ENCODE peak calls at places on chromosomes 4 and X, in nine cellular contexts. E is stomach, H is mammary epithelial cell, I is lower leg skin, A is AG10803, R is foreskin fibroblast, L is GM12865, U is choroid plexus epithelial cell, J is MCF 10A. S is an unnamed sample.

GRCh38 chr4:52952540-52952939 is 90.4 kb downstream of the RASL11B start:
- DNase-seq in E (no peak), H (no peak), I (no peak), A (no peak), R (no peak), L (no peak), U (no peak), J (no peak), S (no peak)

GRCh38 chr4:127525585-127525984 is 107.2 kb upstream of the INTU start:
- DNase-seq in E (no peak), H (no peak), I (no peak), A (no peak), R (no peak), L (no peak), U (no peak), J (no peak), S (no peak)

GRCh38 chr4:3563403-3563802 is 31.2 kb upstream of the LRPAP1 start:
- DNase-seq in E (no peak), H (no peak), I (peak), A (no peak), R (no peak), L (no peak), U (no peak), J (no peak), S (no peak)

GRCh38 chrX:110563276-110563675 is 204.6 kb downstream of the RTL9 start:
- DNase-seq in E (no peak), H (no peak), I (no peak), A (peak), R (peak), L (no peak), U (no peak), J (no peak), S (no peak)

GRCh38 chr4:76373919-76374552 is 46.9 kb downstream of the CCDC158 start:
- DNase-seq in E (no peak), H (peak), I (no peak), A (peak), R (peak), L (no peak), U (peak), J (peak), S (no peak)

GRCh38 chr4:68349361-68350360 is at the start of gene YTHDC1:
- DNase-seq in E (peak), H (peak), I (peak), A (peak), R (peak), L (peak), U (peak), J (peak), S (peak)

GRCh38 chrX:55710701-55711100 is 6.8 kb upstream of the RRAGB start:
- DNase-seq in E (no peak), H (peak), I (no peak), A (peak), R (peak), L (no peak), U (peak), J (peak), S (no peak)

GRCh38 chr4:38869511-38869910 is 1.9 kb downstream of the FAM114A1 start:
- DNase-seq in E (no peak), H (no peak), I (no peak), A (peak), R (peak), L (no peak), U (no peak), J (no peak), S (no peak)

GRCh38 chr4:152265149-152265621 is 270.7 kb downstream of the FBXW7 start:
- DNase-seq in E (peak), H (peak), I (no peak), A (peak), R (peak), L (no peak), U (peak), J (peak), S (no peak)

GRCh38 chr4:152255437-152255836 is 280.5 kb downstream of the FBXW7 start:
- DNase-seq in E (no peak), H (no peak), I (no peak), A (peak), R (peak), L (peak), U (peak), J (peak), S (peak)

GRCh38 chr4:95243892-95244291 is 304.9 kb downstream of the UNC5C start:
- DNase-seq in E (no peak), H (no peak), I (no peak), A (no peak), R (no peak), L (no peak), U (no peak), J (no peak), S (no peak)

GRCh38 chr4:39476181-39476873 is 17.5 kb downstream of the LIAS start:
- DNase-seq in E (no peak), H (no peak), I (no peak), A (no peak), R (peak), L (no peak), U (no peak), J (no peak), S (no peak)

GRCh38 chr4:82957045-82957444 is 53.6 kb downstream of the LIN54 start:
- DNase-seq in E (no peak), H (peak), I (no peak), A (no peak), R (no peak), L (peak), U (no peak), J (no peak), S (no peak)

GRCh38 chr4:45621926-45622325 is 501.9 kb downstream of the GABRG1 start:
- DNase-seq in E (no peak), H (peak), I (no peak), A (peak), R (no peak), L (no peak), U (peak), J (peak), S (no peak)

GRCh38 chr4:166594326-166594946 is 639.9 kb downstream of the SPOCK3 start:
- DNase-seq in E (peak), H (peak), I (no peak), A (peak), R (peak), L (peak), U (peak), J (peak), S (peak)

GRCh38 chrX:10166731-10167149 is 10.0 kb downstream of the CLCN4 start:
- DNase-seq in E (peak), H (peak), I (no peak), A (no peak), R (no peak), L (peak), U (no peak), J (no peak), S (peak)

GRCh38 chrX:81121513-81122363 is 80.0 kb downstream of the HMGN5 start:
- DNase-seq in E (peak), H (peak), I (peak), A (peak), R (peak), L (peak), U (peak), J (peak), S (peak)

GRCh38 chrX:20515841-20516461 is 249.2 kb upstream of the RPS6KA3 start:
- DNase-seq in E (no peak), H (peak), I (no peak), A (peak), R (peak), L (peak), U (peak), J (peak), S (peak)

GRCh38 chr4:188417181-188417580 is 277.9 kb downstream of the TRIML1 start:
- DNase-seq in E (no peak), H (no peak), I (no peak), A (no peak), R (no peak), L (no peak), U (no peak), J (peak), S (no peak)

GRCh38 chr4:25928956-25929336 is 14.9 kb downstream of the SMIM20 start:
- DNase-seq in E (no peak), H (no peak), I (no peak), A (peak), R (peak), L (no peak), U (peak), J (no peak), S (no peak)

GRCh38 chrX:37818031-37818430 is 29.3 kb downstream of the DYNLT3 start:
- DNase-seq in E (no peak), H (no peak), I (no peak), A (no peak), R (no peak), L (peak), U (no peak), J (no peak), S (peak)

GRCh38 chr4:89056292-89056952 is 563 bp downstream of the FAM13A start:
- DNase-seq in E (no peak), H (no peak), I (no peak), A (no peak), R (no peak), L (no peak), U (no peak), J (no peak), S (no peak)

GRCh38 chr4:3234171-3235029 is 14.6 kb upstream of the MSANTD1 start:
- DNase-seq in E (no peak), H (no peak), I (no peak), A (no peak), R (no peak), L (no peak), U (no peak), J (no peak), S (no peak)

GRCh38 chr4:20265726-20266125 is 14.0 kb downstream of the SLIT2 start:
- DNase-seq in E (no peak), H (peak), I (no peak), A (no peak), R (no peak), L (no peak), U (no peak), J (no peak), S (no peak)

GRCh38 chr4:126705271-126705670 is 927.5 kb upstream of the INTU start:
- DNase-seq in E (no peak), H (no peak), I (no peak), A (peak), R (peak), L (no peak), U (peak), J (no peak), S (no peak)

GRCh38 chr4:132860976-132861375 is 288.1 kb upstream of the PCDH10 start:
- DNase-seq in E (no peak), H (peak), I (no peak), A (no peak), R (no peak), L (no peak), U (no peak), J (no peak), S (no peak)

GRCh38 chr4:169024762-169025161 is 14.7 kb upstream of the CBR4 start:
- DNase-seq in E (no peak), H (peak), I (no peak), A (peak), R (peak), L (peak), U (peak), J (peak), S (peak)

GRCh38 chr4:115844180-115844579 is 730.8 kb upstream of the NDST4 start:
- DNase-seq in E (no peak), H (no peak), I (no peak), A (no peak), R (no peak), L (no peak), U (no peak), J (no peak), S (no peak)

GRCh38 chrX:129783176-129783776 is 3.5 kb downstream of the SASH3 start:
- DNase-seq in E (no peak), H (no peak), I (no peak), A (no peak), R (no peak), L (no peak), U (no peak), J (no peak), S (no peak)

GRCh38 chr4:152460488-152460887 is 75.4 kb downstream of the FBXW7 start:
- DNase-seq in E (no peak), H (peak), I (no peak), A (peak), R (peak), L (peak), U (peak), J (peak), S (peak)

GRCh38 chr4:68451246-68452211 is 4.3 kb downstream of the TMPRSS11E start:
- DNase-seq in E (no peak), H (peak), I (no peak), A (no peak), R (no peak), L (peak), U (no peak), J (peak), S (no peak)

GRCh38 chr4:170853422-170854021 is 763.8 kb upstream of the AADAT start:
- DNase-seq in E (peak), H (peak), I (no peak), A (peak), R (peak), L (peak), U (peak), J (peak), S (peak)

GRCh38 chr4:186737427-186737826 is 13.8 kb upstream of the FAT1 start:
- DNase-seq in E (no peak), H (no peak), I (no peak), A (no peak), R (no peak), L (no peak), U (no peak), J (no peak), S (no peak)

GRCh38 chrX:97563531-97564133 is 679.9 kb downstream of the RPA4 start:
- DNase-seq in E (peak), H (peak), I (no peak), A (peak), R (peak), L (peak), U (peak), J (no peak), S (peak)

GRCh38 chr4:84750260-84750955 is 167.5 kb downstream of the CDS1 start:
- DNase-seq in E (no peak), H (peak), I (no peak), A (peak), R (peak), L (peak), U (peak), J (peak), S (peak)
- TF ChIP-seq CTCF in E (peak), H (peak), I (no peak), A (peak), R (peak), L (peak), U (peak), J (peak), S (peak)

GRCh38 chr4:15777697-15778096 is 431 bp upstream of the CD38 start:
- DNase-seq in E (no peak), H (no peak), I (no peak), A (no peak), R (no peak), L (no peak), U (no peak), J (no peak), S (no peak)

GRCh38 chr4:15778191-15778741 is at the start of gene CD38:
- DNase-seq in E (no peak), H (no peak), I (no peak), A (no peak), R (peak), L (peak), U (peak), J (no peak), S (peak)

GRCh38 chr4:15779789-15780188 is 1.7 kb downstream of the CD38 start:
- DNase-seq in E (no peak), H (peak), I (no peak), A (no peak), R (no peak), L (no peak), U (peak), J (peak), S (no peak)

GRCh38 chr4:15779336-15779735 is 1.2 kb downstream of the CD38 start:
- DNase-seq in E (no peak), H (peak), I (peak), A (peak), R (peak), L (no peak), U (peak), J (peak), S (no peak)

DNA sequence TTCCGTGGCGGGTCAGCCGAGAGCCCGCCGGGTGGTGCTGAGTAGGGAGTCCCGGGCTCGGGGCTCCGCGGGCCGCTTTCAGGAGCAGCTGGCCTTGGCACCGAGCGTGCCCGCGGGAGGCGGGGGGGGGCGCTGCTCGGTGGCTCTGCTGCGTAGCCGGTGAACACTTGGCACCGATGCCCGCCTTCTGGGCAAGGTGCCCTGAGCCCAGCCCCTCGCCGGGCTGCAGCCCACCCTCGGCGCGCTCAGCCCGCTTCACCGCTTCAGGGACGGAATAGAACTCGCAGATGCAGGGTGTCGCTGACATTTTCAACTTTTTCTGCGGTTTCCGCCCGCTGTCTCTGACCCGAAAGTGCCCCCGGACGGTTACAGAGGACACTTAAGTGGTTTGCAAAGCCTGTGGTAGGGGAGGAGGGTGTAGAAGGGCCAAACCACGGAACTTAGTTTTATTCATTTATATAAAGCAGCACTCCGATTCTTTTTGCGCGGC is 659 bp downstream of the CD38 start:
- DNase-seq in E (no peak), H (no peak), I (no peak), A (no peak), R (no peak), L (peak), U (peak), J (no peak), S (peak)
- TF ChIP-seq CTCF in E (no peak), H (no peak), I (no peak), A (no peak), R (no peak), L (no peak), U (no peak), J (no peak), S (no peak)

GRCh38 chrX:14717949-14718348 is 154.9 kb downstream of the FANCB start:
- DNase-seq in E (no peak), H (no peak), I (no peak), A (no peak), R (no peak), L (no peak), U (no peak), J (no peak), S (no peak)

GRCh38 chrX:14712096-14712495 is 160.8 kb downstream of the FANCB start:
- DNase-seq in E (no peak), H (no peak), I (no peak), A (no peak), R (peak), L (no peak), U (peak), J (no peak), S (no peak)
- TF ChIP-seq CTCF in E (no peak), H (peak), I (no peak), A (no peak), R (no peak), L (no peak), U (peak), J (no peak), S (no peak)

GRCh38 chrX:135975421-135975820 is 1.6 kb upstream of the MMGT1 start:
- DNase-seq in E (no peak), H (no peak), I (no peak), A (no peak), R (no peak), L (no peak), U (no peak), J (no peak), S (no peak)

GRCh38 chrX:135973548-135974278 is at the start of gene MMGT1:
- DNase-seq in E (peak), H (peak), I (peak), A (peak), R (peak), L (peak), U (peak), J (peak), S (peak)

GRCh38 chrX:135974279-135974856 is 580 bp upstream of the MMGT1 start:
- DNase-seq in E (peak), H (no peak), I (peak), A (peak), R (peak), L (peak), U (peak), J (peak), S (peak)

GRCh38 chrX:135977611-135978010 is 3.8 kb upstream of the MMGT1 start:
- DNase-seq in E (no peak), H (peak), I (no peak), A (peak), R (peak), L (no peak), U (peak), J (no peak), S (no peak)

DNA sequence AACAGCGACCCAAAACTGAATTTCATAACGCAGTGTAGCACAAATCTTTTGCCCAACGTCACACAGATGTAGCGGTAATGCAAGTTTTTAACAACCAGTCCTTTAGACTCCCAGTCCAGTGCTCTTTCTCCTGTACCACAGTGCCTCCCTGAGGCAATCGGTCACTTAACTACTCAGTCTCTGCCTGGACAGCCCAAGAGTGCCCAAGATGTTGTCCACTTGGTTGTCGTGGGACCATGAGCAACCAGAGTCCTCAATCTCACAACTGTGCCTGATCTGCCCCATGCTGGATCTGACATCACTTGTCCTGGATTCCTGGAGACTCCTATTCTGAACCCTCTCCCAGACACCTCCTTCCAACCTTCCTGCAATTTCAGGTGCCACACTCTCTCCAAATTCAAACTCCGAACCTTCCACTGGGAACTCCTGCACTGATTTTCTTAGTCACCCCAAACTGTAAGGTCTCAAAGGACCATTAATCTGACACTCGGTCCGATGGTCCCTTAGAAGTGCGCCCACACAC is 702 bp downstream of the MMGT1 start:
- DNase-seq in E (no peak), H (peak), I (no peak), A (peak), R (peak), L (peak), U (peak), J (peak), S (no peak)
- TF ChIP-seq CTCF in E (no peak), H (peak), I (no peak), A (peak), R (no peak), L (no peak), U (peak), J (no peak), S (no peak)

GRCh38 chr4:6640292-6641163 is at the start of gene MRFAP1:
- DNase-seq in E (peak), H (peak), I (peak), A (peak), R (peak), L (peak), U (peak), J (peak), S (peak)
- TF ChIP-seq CTCF in E (no peak), H (no peak), I (no peak), A (no peak), R (no peak), L (no peak), U (no peak), J (no peak), S (no peak)

DNA sequence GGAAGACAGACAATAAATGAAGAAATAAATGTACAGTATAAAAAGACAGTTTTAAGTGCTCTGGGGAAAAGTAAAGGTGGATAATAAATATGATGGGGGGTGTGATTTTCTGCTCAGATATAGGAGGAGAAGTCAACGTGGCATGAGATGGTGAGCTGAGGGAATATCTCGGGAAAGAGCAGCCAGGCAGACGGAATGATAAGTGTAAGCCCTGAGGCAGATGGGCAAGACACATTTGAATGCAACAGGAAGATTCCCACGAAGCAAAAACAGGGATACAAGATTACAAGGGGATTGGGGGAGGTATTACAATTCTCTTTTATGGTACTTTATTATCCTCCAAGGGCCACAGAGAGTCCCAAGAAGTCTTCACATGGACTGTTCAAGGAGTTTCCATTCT is 11.1 kb downstream of the ANXA3 start:
- DNase-seq in E (no peak), H (no peak), I (no peak), A (no peak), R (no peak), L (no peak), U (no peak), J (no peak), S (no peak)
- TF ChIP-seq CTCF in E (no peak), H (no peak), I (no peak), A (no peak), R (no peak), L (no peak), U (no peak), J (no peak), S (no peak)